ENCODE peak calls at places on chromosomes 7 and 10, in seven cellular contexts. One of them, this sample, is unnamed.
A peak's percentile ranks its signal among the peaks of the same experiment; 100 is the strongest.

GRCh38 chr7:1548438-1548831 is 7.6 kb downstream of the TMEM184A start:
- DNase-seq in heart left ventricle: no peak
- DNase-seq in IMR-90: no peak
- DNase-seq in Peyer's patch: no peak
- DNase-seq in esophagus squamous epithelium: no peak
- DNase-seq in body of pancreas: no peak
- DNase-seq in HCT116: no peak
- DNase-seq in this sample: no peak

GRCh38 chr7:100156331-100157068 is 2.0 kb downstream of the TRAPPC14 start:
- DNase-seq in heart left ventricle: no peak
- DNase-seq in IMR-90: no peak
- DNase-seq in Peyer's patch: no peak
- DNase-seq in esophagus squamous epithelium: no peak
- DNase-seq in body of pancreas: no peak
- DNase-seq in HCT116: no peak
- DNase-seq in this sample: no peak

GRCh38 chr7:25792586-25792985 is 359.4 kb upstream of the NFE2L3 start:
- DNase-seq in heart left ventricle: no peak
- DNase-seq in IMR-90: no peak
- DNase-seq in Peyer's patch: no peak
- DNase-seq in esophagus squamous epithelium: no peak
- DNase-seq in body of pancreas: no peak
- DNase-seq in HCT116: no peak
- DNase-seq in this sample: no peak

GRCh38 chr10:23095966-23096813 is 811 bp downstream of the MSRB2 start:
- DNase-seq in heart left ventricle: peak; percentile 55
- DNase-seq in IMR-90: peak; percentile 58
- DNase-seq in Peyer's patch: peak; percentile 71
- DNase-seq in esophagus squamous epithelium: no peak
- DNase-seq in body of pancreas: peak; percentile 51
- DNase-seq in HCT116: no peak
- DNase-seq in this sample: peak; percentile 25

GRCh38 chr10:22681783-22682183 is 32.6 kb downstream of the PIP4K2A start:
- DNase-seq in heart left ventricle: no peak
- DNase-seq in IMR-90: peak; percentile 74
- DNase-seq in Peyer's patch: no peak
- DNase-seq in esophagus squamous epithelium: no peak
- DNase-seq in body of pancreas: peak; percentile 53
- DNase-seq in HCT116: peak; percentile 23
- DNase-seq in this sample: no peak

GRCh38 chr10:100600218-100600617 is 64.5 kb downstream of the HIF1AN start:
- DNase-seq in heart left ventricle: no peak
- DNase-seq in IMR-90: no peak
- DNase-seq in Peyer's patch: no peak
- DNase-seq in esophagus squamous epithelium: no peak
- DNase-seq in body of pancreas: no peak
- DNase-seq in HCT116: no peak
- DNase-seq in this sample: no peak

GRCh38 chr7:73728551-73728950 is 9.1 kb upstream of the STX1A start:
- DNase-seq in heart left ventricle: no peak
- DNase-seq in IMR-90: no peak
- DNase-seq in Peyer's patch: no peak
- DNase-seq in esophagus squamous epithelium: no peak
- DNase-seq in body of pancreas: no peak
- DNase-seq in HCT116: no peak
- DNase-seq in this sample: no peak

GRCh38 chr7:33825644-33826043 is 79.7 kb upstream of the BMPER start:
- DNase-seq in heart left ventricle: no peak
- DNase-seq in IMR-90: no peak
- DNase-seq in Peyer's patch: no peak
- DNase-seq in esophagus squamous epithelium: no peak
- DNase-seq in body of pancreas: no peak
- DNase-seq in HCT116: no peak
- DNase-seq in this sample: no peak

GRCh38 chr7:114944742-114945625 is 23.1 kb downstream of the MDFIC start:
- DNase-seq in heart left ventricle: peak; percentile 71
- DNase-seq in IMR-90: peak; percentile 94
- DNase-seq in Peyer's patch: peak; percentile 66
- DNase-seq in esophagus squamous epithelium: no peak
- DNase-seq in body of pancreas: peak; percentile 27
- DNase-seq in HCT116: no peak
- DNase-seq in this sample: no peak

GRCh38 chr10:118238573-118239240 is 103.4 kb downstream of the FAM204A start:
- DNase-seq in heart left ventricle: no peak
- DNase-seq in IMR-90: peak; percentile 8
- DNase-seq in Peyer's patch: no peak
- DNase-seq in esophagus squamous epithelium: no peak
- DNase-seq in body of pancreas: no peak
- DNase-seq in HCT116: no peak
- DNase-seq in this sample: no peak

GRCh38 chr10:29917311-29917710 is 142.1 kb downstream of the JCAD start:
- DNase-seq in heart left ventricle: no peak
- DNase-seq in IMR-90: no peak
- DNase-seq in Peyer's patch: no peak
- DNase-seq in esophagus squamous epithelium: no peak
- DNase-seq in body of pancreas: peak; percentile 53
- DNase-seq in HCT116: no peak
- DNase-seq in this sample: no peak

GRCh38 chr7:72077776-72078175 is 334.4 kb downstream of the CALN1 start:
- DNase-seq in heart left ventricle: no peak
- DNase-seq in IMR-90: no peak
- DNase-seq in Peyer's patch: no peak
- DNase-seq in esophagus squamous epithelium: no peak
- DNase-seq in body of pancreas: no peak
- DNase-seq in HCT116: no peak
- DNase-seq in this sample: no peak

GRCh38 chr10:4691776-4692175 is 134.2 kb upstream of the AKR1E2 start:
- DNase-seq in heart left ventricle: no peak
- DNase-seq in IMR-90: peak; percentile 66
- DNase-seq in Peyer's patch: no peak
- DNase-seq in esophagus squamous epithelium: no peak
- DNase-seq in body of pancreas: no peak
- DNase-seq in HCT116: no peak
- DNase-seq in this sample: no peak

GRCh38 chr7:21448974-21449373 is 21.1 kb downstream of the SP4 start:
- DNase-seq in heart left ventricle: no peak
- DNase-seq in IMR-90: no peak
- DNase-seq in Peyer's patch: no peak
- DNase-seq in esophagus squamous epithelium: no peak
- DNase-seq in body of pancreas: no peak
- DNase-seq in HCT116: no peak
- DNase-seq in this sample: no peak

GRCh38 chr10:62817120-62817762 is 1.1 kb upstream of the EGR2 start:
- DNase-seq in heart left ventricle: peak; percentile 70
- DNase-seq in IMR-90: peak; percentile 28
- DNase-seq in Peyer's patch: peak; percentile 77
- DNase-seq in esophagus squamous epithelium: peak; percentile 6
- DNase-seq in body of pancreas: peak; percentile 43
- DNase-seq in HCT116: no peak
- DNase-seq in this sample: peak; percentile 47

GRCh38 chr7:75573477-75574019 is 81.4 kb downstream of the SPDYE5 start:
- DNase-seq in heart left ventricle: no peak
- DNase-seq in IMR-90: no peak
- DNase-seq in Peyer's patch: no peak
- DNase-seq in esophagus squamous epithelium: no peak
- DNase-seq in body of pancreas: no peak
- DNase-seq in HCT116: no peak
- DNase-seq in this sample: no peak

GRCh38 chr7:28207486-28208158 is 27.0 kb upstream of the JAZF1 start:
- DNase-seq in heart left ventricle: no peak
- DNase-seq in IMR-90: no peak
- DNase-seq in Peyer's patch: no peak
- DNase-seq in esophagus squamous epithelium: no peak
- DNase-seq in body of pancreas: no peak
- DNase-seq in HCT116: no peak
- DNase-seq in this sample: no peak

GRCh38 chr7:28202222-28202621 is 21.6 kb upstream of the JAZF1 start:
- DNase-seq in heart left ventricle: no peak
- DNase-seq in IMR-90: no peak
- DNase-seq in Peyer's patch: no peak
- DNase-seq in esophagus squamous epithelium: no peak
- DNase-seq in body of pancreas: no peak
- DNase-seq in HCT116: no peak
- DNase-seq in this sample: no peak

GRCh38 chr7:28200598-28200997 is 20.0 kb upstream of the JAZF1 start:
- DNase-seq in heart left ventricle: no peak
- DNase-seq in IMR-90: no peak
- DNase-seq in Peyer's patch: no peak
- DNase-seq in esophagus squamous epithelium: no peak
- DNase-seq in body of pancreas: no peak
- DNase-seq in HCT116: no peak
- DNase-seq in this sample: no peak

GRCh38 chr7:28205505-28205904 is 24.9 kb upstream of the JAZF1 start:
- DNase-seq in heart left ventricle: no peak
- DNase-seq in IMR-90: no peak
- DNase-seq in Peyer's patch: no peak
- DNase-seq in esophagus squamous epithelium: no peak
- DNase-seq in body of pancreas: no peak
- DNase-seq in HCT116: peak; percentile 27
- DNase-seq in this sample: no peak

GRCh38 chr7:28203498-28204240 is 23.1 kb upstream of the JAZF1 start:
- DNase-seq in heart left ventricle: no peak
- DNase-seq in IMR-90: no peak
- DNase-seq in Peyer's patch: no peak
- DNase-seq in esophagus squamous epithelium: no peak
- DNase-seq in body of pancreas: no peak
- DNase-seq in HCT116: no peak
- DNase-seq in this sample: no peak
- TF ChIP-seq POLR2A in heart left ventricle: no peak
- TF ChIP-seq POLR2A in IMR-90: no peak
- TF ChIP-seq POLR2A in Peyer's patch: no peak
- TF ChIP-seq POLR2A in esophagus squamous epithelium: no peak
- TF ChIP-seq POLR2A in body of pancreas: no peak
- TF ChIP-seq POLR2A in HCT116: no peak
- TF ChIP-seq POLR2A in this sample: no peak

GRCh38 chr10:96585726-96586418 is 940 bp downstream of the TM9SF3 start:
- DNase-seq in heart left ventricle: no peak
- DNase-seq in IMR-90: peak; percentile 7
- DNase-seq in Peyer's patch: peak; percentile 76
- DNase-seq in esophagus squamous epithelium: no peak
- DNase-seq in body of pancreas: no peak
- DNase-seq in HCT116: no peak
- DNase-seq in this sample: no peak
- TF ChIP-seq POLR2A in heart left ventricle: no peak
- TF ChIP-seq POLR2A in IMR-90: no peak
- TF ChIP-seq POLR2A in Peyer's patch: peak; percentile 68
- TF ChIP-seq POLR2A in esophagus squamous epithelium: no peak
- TF ChIP-seq POLR2A in body of pancreas: no peak
- TF ChIP-seq POLR2A in HCT116: no peak
- TF ChIP-seq POLR2A in this sample: no peak

GRCh38 chr7:103071000-103071399 is 3.6 kb downstream of the FBXL13 start:
- DNase-seq in heart left ventricle: no peak
- DNase-seq in IMR-90: no peak
- DNase-seq in Peyer's patch: no peak
- DNase-seq in esophagus squamous epithelium: no peak
- DNase-seq in body of pancreas: no peak
- DNase-seq in HCT116: no peak
- DNase-seq in this sample: no peak

GRCh38 chr7:103076767-103077166 is 1.8 kb downstream of the ARMC10 start:
- DNase-seq in heart left ventricle: no peak
- DNase-seq in IMR-90: no peak
- DNase-seq in Peyer's patch: no peak
- DNase-seq in esophagus squamous epithelium: no peak
- DNase-seq in body of pancreas: no peak
- DNase-seq in HCT116: no peak
- DNase-seq in this sample: no peak

GRCh38 chr7:103075337-103075918 is 488 bp downstream of the ARMC10 start:
- DNase-seq in heart left ventricle: peak; percentile 38
- DNase-seq in IMR-90: peak; percentile 62
- DNase-seq in Peyer's patch: peak; percentile 74
- DNase-seq in esophagus squamous epithelium: peak; percentile 37
- DNase-seq in body of pancreas: peak; percentile 60
- DNase-seq in HCT116: no peak
- DNase-seq in this sample: peak; percentile 49

GRCh38 chr7:103074519-103075336 is at the start of the genes ARMC10 and FBXL13:
- DNase-seq in heart left ventricle: peak; percentile 90
- DNase-seq in IMR-90: peak; percentile 87
- DNase-seq in Peyer's patch: peak; percentile 95
- DNase-seq in esophagus squamous epithelium: peak; percentile 69
- DNase-seq in body of pancreas: peak; percentile 90
- DNase-seq in HCT116: peak; percentile 81
- DNase-seq in this sample: peak; percentile 77

DNA sequence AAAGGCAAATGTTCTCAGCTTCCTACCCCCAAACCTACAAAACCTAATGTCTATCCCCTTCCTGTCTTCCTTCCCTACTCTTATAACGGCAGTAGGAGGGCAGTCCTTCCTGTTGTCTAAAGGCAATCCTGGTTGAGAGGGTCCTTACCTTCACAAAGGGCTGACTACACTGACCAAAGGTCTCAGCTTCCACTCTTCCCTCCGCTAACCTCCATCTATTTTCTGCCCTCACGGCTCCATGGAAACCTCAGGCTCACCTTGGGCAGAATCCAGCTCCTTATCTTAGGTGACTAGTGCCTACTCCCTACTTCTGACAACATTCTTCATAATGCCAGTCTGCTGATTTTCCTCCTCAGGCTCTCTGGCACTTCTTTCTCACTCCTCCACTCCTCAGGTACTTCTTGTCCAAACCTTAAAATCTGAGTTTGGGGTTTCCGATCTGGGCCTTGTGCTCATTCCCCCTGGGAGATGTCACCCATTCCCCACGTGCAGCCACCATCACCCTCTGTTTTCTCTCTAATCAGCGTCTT is 542 bp downstream of the FBXL13 start:
- DNase-seq in heart left ventricle: no peak
- DNase-seq in IMR-90: no peak
- DNase-seq in Peyer's patch: no peak
- DNase-seq in esophagus squamous epithelium: no peak
- DNase-seq in body of pancreas: peak; percentile 59
- DNase-seq in HCT116: no peak
- DNase-seq in this sample: no peak
- TF ChIP-seq POLR2A in heart left ventricle: no peak
- TF ChIP-seq POLR2A in IMR-90: no peak
- TF ChIP-seq POLR2A in Peyer's patch: no peak
- TF ChIP-seq POLR2A in esophagus squamous epithelium: no peak
- TF ChIP-seq POLR2A in body of pancreas: no peak
- TF ChIP-seq POLR2A in HCT116: no peak
- TF ChIP-seq POLR2A in this sample: no peak

GRCh38 chr7:158830211-158830723 is 958 bp upstream of the ESYT2 start:
- DNase-seq in heart left ventricle: no peak
- DNase-seq in IMR-90: no peak
- DNase-seq in Peyer's patch: no peak
- DNase-seq in esophagus squamous epithelium: no peak
- DNase-seq in body of pancreas: no peak
- DNase-seq in HCT116: no peak
- DNase-seq in this sample: no peak

GRCh38 chr7:158829021-158829341 is 328 bp downstream of the ESYT2 start:
- DNase-seq in heart left ventricle: peak; percentile 47
- DNase-seq in IMR-90: peak; percentile 83
- DNase-seq in Peyer's patch: peak; percentile 82
- DNase-seq in esophagus squamous epithelium: no peak
- DNase-seq in body of pancreas: peak; percentile 71
- DNase-seq in HCT116: no peak
- DNase-seq in this sample: peak; percentile 67

GRCh38 chr7:158827411-158828342 is 1.6 kb downstream of the ESYT2 start:
- DNase-seq in heart left ventricle: no peak
- DNase-seq in IMR-90: peak; percentile 40
- DNase-seq in Peyer's patch: no peak
- DNase-seq in esophagus squamous epithelium: no peak
- DNase-seq in body of pancreas: no peak
- DNase-seq in HCT116: no peak
- DNase-seq in this sample: no peak

GRCh38 chr7:158828343-158829020 is 827 bp downstream of the ESYT2 start:
- DNase-seq in heart left ventricle: peak; percentile 47
- DNase-seq in IMR-90: no peak
- DNase-seq in Peyer's patch: peak; percentile 70
- DNase-seq in esophagus squamous epithelium: no peak
- DNase-seq in body of pancreas: peak; percentile 59
- DNase-seq in HCT116: no peak
- DNase-seq in this sample: no peak

GRCh38 chr7:158829342-158830210 is at the start of gene ESYT2:
- DNase-seq in heart left ventricle: peak; percentile 99
- DNase-seq in IMR-90: peak; percentile 96
- DNase-seq in Peyer's patch: peak; percentile 99
- DNase-seq in esophagus squamous epithelium: peak; percentile 83
- DNase-seq in body of pancreas: peak; percentile 97
- DNase-seq in HCT116: peak; percentile 89
- DNase-seq in this sample: peak; percentile 90
- TF ChIP-seq POLR2A in heart left ventricle: peak; percentile 100
- TF ChIP-seq POLR2A in IMR-90: peak; percentile 94
- TF ChIP-seq POLR2A in Peyer's patch: peak; percentile 99
- TF ChIP-seq POLR2A in esophagus squamous epithelium: peak; percentile 96
- TF ChIP-seq POLR2A in body of pancreas: peak; percentile 96
- TF ChIP-seq POLR2A in HCT116: peak; percentile 96
- TF ChIP-seq POLR2A in this sample: peak; percentile 73

This sample was measured in GM12891.